ENCODE peak calls at places on chromosomes 16 and 17, in eight cellular contexts. I is EL, W is activated T-cell treated with anti-CD3 and anti-CD28 coated beads for 48 hours, Q is brain microvascular endothelial cell, X is iris pigment epithelial cell, G is COLO829, A is WTC11, R is RCC 7860. C is an unnamed sample.

GRCh38 chr17:40331743-40332641 is 23.0 kb downstream of the RARA start:
- DNase-seq in R (peak), Q (no peak), G (peak), W (no peak), I (peak), A (no peak), X (no peak), C (no peak)

GRCh38 chr17:36205637-36206458 is 5.0 kb upstream of the CCL4L2 start:
- DNase-seq in G (no peak), W (no peak), I (no peak), R (no peak), X (no peak), Q (no peak), A (no peak), C (no peak)

GRCh38 chr17:57379237-57380054 is 123.1 kb downstream of the MSI2 start:
- DNase-seq in Q (no peak), R (no peak), W (peak), A (no peak), X (peak), I (no peak), G (no peak), C (no peak)

GRCh38 chr17:7842380-7842949 is 8.4 kb downstream of the KDM6B start:
- DNase-seq in W (peak), Q (peak), A (no peak), G (no peak), X (peak), I (peak), R (peak), C (no peak)

GRCh38 chr17:29595107-29595942 is 2.4 kb downstream of the ANKRD13B start:
- DNase-seq in A (no peak), X (no peak), G (no peak), I (no peak), Q (no peak), R (no peak), W (no peak), C (no peak)

GRCh38 chr17:41695954-41696720 is 7.5 kb downstream of the EIF1 start:
- DNase-seq in A (peak), I (peak), G (peak), Q (no peak), X (peak), W (no peak), R (peak), C (no peak)

GRCh38 chr17:13067629-13068303 is 49.9 kb upstream of the ELAC2 start:
- DNase-seq in X (no peak), I (no peak), A (no peak), Q (no peak), R (no peak), W (no peak), G (no peak), C (no peak)

GRCh38 chr17:81508639-81509047 is 4.0 kb downstream of the ACTG1 start:
- DNase-seq in A (no peak), Q (no peak), R (peak), I (peak), W (no peak), X (peak), G (no peak), C (no peak)

GRCh38 chr17:56754523-56755208 is 79.1 kb downstream of the C17orf67 start:
- DNase-seq in R (peak), W (no peak), G (peak), I (peak), X (peak), Q (peak), A (no peak), C (no peak)

GRCh38 chr17:41390411-41390938 is 6.9 kb downstream of the KRT31 start:
- DNase-seq in I (no peak), X (no peak), W (no peak), A (no peak), Q (no peak), R (no peak), G (no peak), C (no peak)

GRCh38 chr17:11245187-11245586 is 4.2 kb downstream of the SHISA6 start:
- DNase-seq in R (no peak), G (no peak), Q (no peak), A (no peak), W (no peak), X (no peak), I (no peak), C (no peak)

GRCh38 chr17:36721560-36722120 is 120.3 kb downstream of the MRM1 start:
- DNase-seq in A (no peak), X (peak), I (no peak), W (no peak), G (no peak), R (no peak), Q (no peak), C (no peak)

GRCh38 chr16:63458842-63459241 is 1422.6 kb upstream of the CDH8 start:
- DNase-seq in R (no peak), G (no peak), W (no peak), Q (no peak), A (no peak), X (no peak), I (no peak), C (no peak)

GRCh38 chr17:49723423-49723822 is 15.7 kb upstream of the SLC35B1 start:
- DNase-seq in Q (no peak), G (no peak), I (no peak), X (no peak), R (no peak), A (no peak), W (no peak), C (no peak)

GRCh38 chr17:82301916-82302497 is 15.4 kb downstream of the CD7 start:
- DNase-seq in X (no peak), G (no peak), R (no peak), A (no peak), Q (no peak), I (no peak), W (peak), C (no peak)